ENCODE peak calls at places on chromosome 6, in ten cellular contexts. I is gastrocnemius medialis, E is HFFc6, K is progenitor cell of endocrine pancreas, L is tibial nerve, A is type B pancreatic cell, Z is cardiac muscle cell, D is activated B cell treated with CpG ODN at 0.5 μM for 24 hours, B is GM13976, G is H9. F is an unnamed sample.

GRCh38 chr6:91654844-91655192 is 1067.9 kb upstream of the MAP3K7 start:
- DNase-seq in G (no peak), E (no peak), L (no peak), Z (no peak), I (no peak), B (no peak), K (no peak), A (no peak), D (no peak), F (no peak)

GRCh38 chr6:26394289-26394688 is 7.8 kb upstream of the BTN3A1 start:
- DNase-seq in K (no peak), D (no peak), E (peak), G (no peak), I (no peak), L (peak), A (no peak), Z (no peak), B (no peak), F (no peak)

GRCh38 chr6:137970368-137970767 is 103.3 kb downstream of the TNFAIP3 start:
- DNase-seq in A (no peak), Z (no peak), I (no peak), D (no peak), G (no peak), E (no peak), K (no peak), L (no peak), B (peak), F (peak)

GRCh38 chr6:168307011-168307694 is 12.4 kb downstream of the DACT2 start:
- DNase-seq in L (no peak), D (no peak), Z (no peak), B (no peak), A (no peak), E (no peak), K (no peak), G (no peak), I (no peak), F (no peak)

GRCh38 chr6:78397537-78397936 is 469.8 kb upstream of the IRAK1BP1 start:
- DNase-seq in Z (no peak), D (no peak), B (no peak), E (no peak), L (no peak), K (no peak), I (no peak), A (no peak), G (no peak), F (no peak)

GRCh38 chr6:154403803-154404202 is 47.2 kb upstream of the IPCEF1 start:
- DNase-seq in K (no peak), I (no peak), E (peak), B (no peak), G (no peak), Z (no peak), A (no peak), D (no peak), L (no peak), F (no peak)

GRCh38 chr6:134535831-134536230 is 217.9 kb upstream of the SGK1 start:
- DNase-seq in D (no peak), A (no peak), Z (no peak), G (no peak), I (no peak), B (no peak), E (no peak), K (no peak), L (no peak), F (no peak)

GRCh38 chr6:103910018-103910417 is 949.7 kb downstream of the HACE1 start:
- DNase-seq in B (no peak), E (no peak), K (no peak), A (no peak), Z (no peak), I (no peak), L (no peak), G (no peak), D (no peak), F (no peak)

GRCh38 chr6:42405025-42405424 is 46.7 kb downstream of the TRERF1 start:
- DNase-seq in G (no peak), E (peak), Z (no peak), I (no peak), B (no peak), K (no peak), L (no peak), D (no peak), A (no peak), F (no peak)

GRCh38 chr6:152206072-152206818 is 398.8 kb downstream of the ESR1 start:
- DNase-seq in Z (peak), E (peak), B (no peak), K (no peak), A (no peak), L (peak), D (no peak), G (peak), I (peak), F (no peak)
- TF ChIP-seq CTCF in Z (peak), E (peak), B (no peak), K (peak), A (peak), L (peak), D (no peak), G (peak), I (peak), F (no peak)

GRCh38 chr6:112443666-112444065 is 96.5 kb downstream of the RFPL4B start:
- DNase-seq in E (peak), A (no peak), B (no peak), D (no peak), G (no peak), Z (no peak), I (peak), L (peak), K (no peak), F (no peak)
- TF ChIP-seq CTCF in E (no peak), A (no peak), B (no peak), D (no peak), G (no peak), Z (no peak), I (no peak), L (no peak), K (no peak), F (no peak)

DNA sequence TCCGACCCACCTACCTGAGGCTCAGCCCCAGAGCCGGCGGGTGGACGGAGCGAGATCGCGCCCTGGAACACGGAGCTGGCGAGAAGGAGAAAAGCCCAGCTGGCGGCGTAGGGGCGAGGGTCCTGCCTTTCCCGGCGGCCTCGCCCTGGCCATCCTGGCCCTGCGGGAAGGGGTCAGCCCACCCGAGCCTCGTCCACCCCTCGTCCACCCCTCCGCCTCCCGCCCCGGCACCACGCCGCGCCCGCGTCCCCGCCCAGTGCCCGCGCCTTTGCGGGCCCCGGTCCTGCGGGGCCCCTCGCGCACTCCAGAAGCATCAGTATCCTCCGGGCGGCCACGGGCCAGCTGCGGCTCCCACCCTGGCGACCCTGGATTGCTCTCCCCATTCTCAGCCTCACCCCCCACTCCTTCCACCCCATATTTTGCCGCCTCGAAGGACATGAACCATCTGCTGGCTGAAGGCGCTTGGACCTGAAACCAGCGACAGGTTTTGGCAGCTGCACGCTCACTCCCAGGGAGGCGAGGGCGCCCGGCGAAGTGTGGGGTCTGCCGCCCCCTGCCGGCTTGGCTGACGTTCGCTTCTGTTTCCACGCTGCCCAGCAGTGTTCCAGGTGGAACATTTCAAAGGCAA is 65.1 kb downstream of the PLG start:
- DNase-seq in B (peak), E (no peak), D (peak), K (peak), L (peak), Z (peak), I (no peak), G (peak), A (peak), F (peak)
- TF ChIP-seq CTCF in B (peak), E (peak), D (peak), K (peak), L (peak), Z (peak), I (peak), G (peak), A (peak), F (peak)

DNA sequence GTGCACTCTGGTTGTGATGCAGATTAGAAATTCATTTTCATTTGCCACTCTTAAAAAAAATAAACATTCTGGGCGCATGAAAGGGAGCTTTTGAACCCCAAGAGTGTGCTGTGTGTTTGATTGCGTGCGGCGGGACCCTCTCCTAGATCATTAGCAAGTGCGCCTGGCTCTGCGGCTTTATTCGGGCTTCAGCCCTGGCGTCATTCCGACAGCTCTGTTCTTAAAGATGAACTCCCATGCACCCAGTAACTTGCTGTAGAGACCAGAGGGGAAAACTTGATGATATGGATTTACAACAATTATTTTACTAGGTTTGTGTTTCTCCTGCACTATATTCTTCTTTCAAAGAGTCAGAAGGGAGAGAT is 48.9 kb upstream of the ARMC2 start:
- DNase-seq in G (no peak), D (no peak), Z (no peak), E (no peak), I (no peak), K (no peak), B (no peak), A (no peak), L (no peak), F (no peak)
- TF ChIP-seq CTCF in G (no peak), D (no peak), Z (no peak), E (no peak), I (no peak), K (no peak), B (no peak), A (no peak), L (no peak), F (no peak)

GRCh38 chr6:50849781-50850180 is 31.1 kb downstream of the TFAP2B start:
- DNase-seq in A (no peak), B (no peak), K (no peak), E (no peak), G (peak), L (no peak), Z (no peak), I (no peak), D (no peak), F (no peak)
- TF ChIP-seq CTCF in A (no peak), B (no peak), K (no peak), E (no peak), G (no peak), L (no peak), Z (no peak), I (no peak), D (no peak), F (no peak)